ENCODE peak calls at places on chromosomes 5 and 9, in ten cellular contexts. K is DMS153; M is H7; W is activated CD4-positive, alpha-beta T cell treated with anti-CD3 and anti-CD28 coated beads, Interleukin-2, amount 50 U/mL, for 24 hours; A is T-helper 17 cell; Z is RWPE2; S is mesenchymal stem cell; U is adipocyte; V is A172; X is uterus. D is an unnamed sample.

GRCh38 chr9:69122391-69123141 is 51.5 kb upstream of the TJP2 start:
- DNase-seq in K (peak; percentile 95), M (peak; percentile 54), W (no peak), A (no peak), Z (no peak), S (peak; percentile 64), U (peak; percentile 80), V (peak; percentile 60), X (no peak), D (peak; percentile 65)

GRCh38 chr9:110832916-110833315 is 164.3 kb downstream of the MUSK start:
- DNase-seq in K (no peak), M (no peak), W (no peak), A (no peak), Z (no peak), S (no peak), U (peak; percentile 2), V (no peak), X (no peak), D (no peak)

GRCh38 chr5:76273491-76273890 is 129.6 kb upstream of the IQGAP2 start:
- DNase-seq in K (no peak), M (no peak), W (no peak), A (no peak), Z (no peak), S (no peak), U (no peak), V (no peak), X (no peak), D (no peak)

GRCh38 chr9:109311281-109311680 is 9.6 kb downstream of the EPB41L4B start:
- DNase-seq in K (no peak), M (no peak), W (no peak), A (no peak), Z (no peak), S (no peak), U (no peak), V (no peak), X (no peak), D (no peak)

GRCh38 chr9:90925581-90926257 is 124.1 kb downstream of the SYK start:
- DNase-seq in K (no peak), M (no peak), W (no peak), A (no peak), Z (no peak), S (peak; percentile 76), U (peak; percentile 62), V (peak; percentile 81), X (no peak), D (no peak)

GRCh38 chr9:135978650-135979461 is 17.7 kb upstream of the UBAC1 start:
- DNase-seq in K (no peak), M (no peak), W (no peak), A (peak; percentile 39), Z (no peak), S (no peak), U (peak; percentile 21), V (no peak), X (no peak), D (no peak)

GRCh38 chr5:100659080-100659479 is 123.9 kb downstream of the FAM174A start:
- DNase-seq in K (no peak), M (no peak), W (no peak), A (no peak), Z (no peak), S (no peak), U (no peak), V (no peak), X (no peak), D (no peak)

GRCh38 chr9:13034696-13035006 is 244.8 kb downstream of the MPDZ start:
- DNase-seq in K (no peak), M (no peak), W (no peak), A (no peak), Z (no peak), S (no peak), U (no peak), V (no peak), X (no peak), D (no peak)

GRCh38 chr9:120235081-120235480 is 344.9 kb downstream of the CDK5RAP2 start:
- DNase-seq in K (peak; percentile 16), M (no peak), W (no peak), A (no peak), Z (no peak), S (no peak), U (no peak), V (no peak), X (no peak), D (no peak)

GRCh38 chr9:84439253-84439652 is 98.7 kb upstream of the SLC28A3 start:
- DNase-seq in K (no peak), M (no peak), W (no peak), A (no peak), Z (no peak), S (peak; percentile 4), U (peak; percentile 47), V (no peak), X (no peak), D (no peak)

GRCh38 chr5:132434813-132435286 is 55.7 kb downstream of the IRF1 start:
- DNase-seq in K (no peak), M (no peak), W (no peak), A (no peak), Z (no peak), S (no peak), U (no peak), V (no peak), X (no peak), D (no peak)